ENCODE peak calls at places on chromosomes 12 and 14, in seven cellular contexts. One of them, this sample, is unnamed.

GRCh38 chr14:92717571-92718042 is 30.8 kb downstream of the LGMN start:
- DNase-seq in GM12878: no peak
- DNase-seq in HCT116: no peak
- DNase-seq in T47D: no peak
- DNase-seq in SK-N-SH: no peak
- DNase-seq in HepG2: no peak
- DNase-seq in H1: no peak
- DNase-seq in this sample: no peak

GRCh38 chr14:25908707-25909106 is 689.1 kb downstream of the NOVA1 start:
- DNase-seq in GM12878: no peak
- DNase-seq in HCT116: no peak
- DNase-seq in T47D: no peak
- DNase-seq in SK-N-SH: no peak
- DNase-seq in HepG2: no peak
- DNase-seq in H1: no peak
- DNase-seq in this sample: no peak

GRCh38 chr12:117674763-117675162 is 294.0 kb downstream of the KSR2 start:
- DNase-seq in GM12878: no peak
- DNase-seq in HCT116: no peak
- DNase-seq in T47D: no peak
- DNase-seq in SK-N-SH: no peak
- DNase-seq in HepG2: no peak
- DNase-seq in H1: no peak
- DNase-seq in this sample: no peak

GRCh38 chr12:123089631-123090353 is 61.1 kb downstream of the PITPNM2 start:
- DNase-seq in GM12878: no peak
- DNase-seq in HCT116: peak
- DNase-seq in T47D: no peak
- DNase-seq in SK-N-SH: no peak
- DNase-seq in HepG2: peak
- DNase-seq in H1: no peak
- DNase-seq in this sample: peak

GRCh38 chr12:94170690-94171594 is 22.6 kb downstream of the PLXNC1 start:
- DNase-seq in GM12878: no peak
- DNase-seq in HCT116: no peak
- DNase-seq in T47D: no peak
- DNase-seq in SK-N-SH: no peak
- DNase-seq in HepG2: no peak
- DNase-seq in H1: no peak
- DNase-seq in this sample: no peak

GRCh38 chr14:69695664-69696527 is 71.0 kb upstream of the SRSF5 start:
- DNase-seq in GM12878: no peak
- DNase-seq in HCT116: no peak
- DNase-seq in T47D: no peak
- DNase-seq in SK-N-SH: peak
- DNase-seq in HepG2: no peak
- DNase-seq in H1: no peak
- DNase-seq in this sample: no peak

GRCh38 chr12:79949098-79949497 is 14.2 kb upstream of the PPP1R12A start:
- DNase-seq in GM12878: no peak
- DNase-seq in HCT116: no peak
- DNase-seq in T47D: no peak
- DNase-seq in SK-N-SH: no peak
- DNase-seq in HepG2: no peak
- DNase-seq in H1: no peak
- DNase-seq in this sample: no peak

GRCh38 chr12:87165733-87166375 is 863.3 kb downstream of the C12orf50 start:
- DNase-seq in GM12878: no peak
- DNase-seq in HCT116: no peak
- DNase-seq in T47D: no peak
- DNase-seq in SK-N-SH: no peak
- DNase-seq in HepG2: no peak
- DNase-seq in H1: no peak
- DNase-seq in this sample: no peak

GRCh38 chr14:53983112-53983511 is 26.5 kb upstream of the BMP4 start:
- DNase-seq in GM12878: no peak
- DNase-seq in HCT116: no peak
- DNase-seq in T47D: no peak
- DNase-seq in SK-N-SH: no peak
- DNase-seq in HepG2: no peak
- DNase-seq in H1: no peak
- DNase-seq in this sample: no peak

GRCh38 chr12:10690906-10691305 is 17.1 kb upstream of the STYK1 start:
- DNase-seq in GM12878: no peak
- DNase-seq in HCT116: no peak
- DNase-seq in T47D: no peak
- DNase-seq in SK-N-SH: no peak
- DNase-seq in HepG2: no peak
- DNase-seq in H1: no peak
- DNase-seq in this sample: no peak

GRCh38 chr14:68811161-68811560 is 18.3 kb upstream of the ZFP36L1 start:
- DNase-seq in GM12878: no peak
- DNase-seq in HCT116: no peak
- DNase-seq in T47D: no peak
- DNase-seq in SK-N-SH: peak
- DNase-seq in HepG2: no peak
- DNase-seq in H1: no peak
- DNase-seq in this sample: no peak

GRCh38 chr12:124484067-124484466 is 83.3 kb downstream of the NCOR2 start:
- DNase-seq in GM12878: no peak
- DNase-seq in HCT116: no peak
- DNase-seq in T47D: no peak
- DNase-seq in SK-N-SH: no peak
- DNase-seq in HepG2: no peak
- DNase-seq in H1: no peak
- DNase-seq in this sample: no peak

GRCh38 chr12:49609875-49610154 is 4.4 kb upstream of the FAM186B start:
- DNase-seq in GM12878: no peak
- DNase-seq in HCT116: no peak
- DNase-seq in T47D: no peak
- DNase-seq in SK-N-SH: no peak
- DNase-seq in HepG2: no peak
- DNase-seq in H1: no peak
- DNase-seq in this sample: no peak

GRCh38 chr12:123933214-123933613 is 39.4 kb downstream of the CCDC92 start:
- DNase-seq in GM12878: no peak
- DNase-seq in HCT116: no peak
- DNase-seq in T47D: no peak
- DNase-seq in SK-N-SH: no peak
- DNase-seq in HepG2: no peak
- DNase-seq in H1: no peak
- DNase-seq in this sample: no peak

GRCh38 chr12:48032597-48032996 is 28.3 kb upstream of the COL2A1 start:
- DNase-seq in GM12878: no peak
- DNase-seq in HCT116: no peak
- DNase-seq in T47D: no peak
- DNase-seq in SK-N-SH: no peak
- DNase-seq in HepG2: no peak
- DNase-seq in H1: no peak
- DNase-seq in this sample: no peak

GRCh38 chr12:130070017-130070653 is 92.1 kb upstream of the FZD10 start:
- DNase-seq in GM12878: no peak
- DNase-seq in HCT116: no peak
- DNase-seq in T47D: no peak
- DNase-seq in SK-N-SH: peak
- DNase-seq in HepG2: no peak
- DNase-seq in H1: no peak
- DNase-seq in this sample: peak

DNA sequence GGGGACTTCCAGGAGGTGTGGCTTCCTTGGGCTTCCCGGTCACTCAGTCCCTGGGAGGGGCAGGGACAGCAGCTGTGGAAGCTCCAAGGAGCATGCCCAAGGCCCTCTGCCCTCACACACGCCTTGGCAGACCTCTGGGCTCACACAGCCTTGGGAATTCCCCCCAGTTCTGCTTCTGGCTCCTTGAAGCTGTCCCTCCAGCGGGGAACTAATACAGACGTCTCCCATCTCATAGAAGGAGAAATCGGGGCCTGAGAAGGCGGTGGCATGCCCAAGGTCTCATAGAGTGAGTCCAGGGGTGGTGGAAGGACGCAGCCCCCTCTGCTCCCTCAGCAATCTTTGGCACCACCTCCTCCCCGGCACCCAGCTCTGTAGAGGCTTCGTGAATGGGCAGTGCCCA is 15.7 kb upstream of the TMEM119 start:
- DNase-seq in GM12878: no peak
- DNase-seq in HCT116: no peak
- DNase-seq in T47D: no peak
- DNase-seq in SK-N-SH: no peak
- DNase-seq in HepG2: no peak
- DNase-seq in H1: no peak
- DNase-seq in this sample: no peak
- TF ChIP-seq JUND in GM12878: no peak
- TF ChIP-seq JUND in HCT116: no peak
- TF ChIP-seq JUND in T47D: no peak
- TF ChIP-seq JUND in SK-N-SH: no peak
- TF ChIP-seq JUND in HepG2: no peak
- TF ChIP-seq JUND in H1: no peak
- TF ChIP-seq JUND in this sample: no peak

DNA sequence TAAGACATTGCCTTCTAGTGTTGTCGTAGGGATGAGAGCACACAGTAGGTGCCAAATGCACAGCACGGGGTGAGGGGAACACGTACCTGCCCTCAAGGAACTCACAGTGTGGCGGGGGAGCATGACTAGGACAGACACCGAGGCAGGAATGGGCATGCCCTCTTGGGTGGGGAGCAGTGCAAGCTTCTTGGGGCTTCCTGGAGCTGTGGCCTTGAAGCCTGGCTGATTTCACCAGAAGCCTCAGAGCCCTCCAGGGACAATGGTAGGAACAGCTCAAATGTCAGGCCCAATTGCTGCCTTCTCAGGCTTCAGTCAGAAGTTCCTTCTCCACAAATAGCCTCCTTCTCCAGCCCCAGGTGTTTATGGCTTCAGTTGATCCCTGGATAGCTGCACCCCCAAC is 43.4 kb downstream of the TEAD4 start:
- DNase-seq in GM12878: no peak
- DNase-seq in HCT116: no peak
- DNase-seq in T47D: no peak
- DNase-seq in SK-N-SH: no peak
- DNase-seq in HepG2: no peak
- DNase-seq in H1: no peak
- DNase-seq in this sample: no peak
- TF ChIP-seq JUND in GM12878: no peak
- TF ChIP-seq JUND in HCT116: no peak
- TF ChIP-seq JUND in T47D: no peak
- TF ChIP-seq JUND in SK-N-SH: no peak
- TF ChIP-seq JUND in HepG2: no peak
- TF ChIP-seq JUND in H1: no peak
- TF ChIP-seq JUND in this sample: no peak

GRCh38 chr14:64717870-64718269 is 13.6 kb downstream of the PLEKHG3 start:
- DNase-seq in GM12878: no peak
- DNase-seq in HCT116: no peak
- DNase-seq in T47D: no peak
- DNase-seq in SK-N-SH: no peak
- DNase-seq in HepG2: no peak
- DNase-seq in H1: no peak
- DNase-seq in this sample: no peak
- TF ChIP-seq JUND in GM12878: no peak
- TF ChIP-seq JUND in HCT116: no peak
- TF ChIP-seq JUND in T47D: no peak
- TF ChIP-seq JUND in SK-N-SH: no peak
- TF ChIP-seq JUND in HepG2: no peak
- TF ChIP-seq JUND in H1: no peak
- TF ChIP-seq JUND in this sample: no peak

DNA sequence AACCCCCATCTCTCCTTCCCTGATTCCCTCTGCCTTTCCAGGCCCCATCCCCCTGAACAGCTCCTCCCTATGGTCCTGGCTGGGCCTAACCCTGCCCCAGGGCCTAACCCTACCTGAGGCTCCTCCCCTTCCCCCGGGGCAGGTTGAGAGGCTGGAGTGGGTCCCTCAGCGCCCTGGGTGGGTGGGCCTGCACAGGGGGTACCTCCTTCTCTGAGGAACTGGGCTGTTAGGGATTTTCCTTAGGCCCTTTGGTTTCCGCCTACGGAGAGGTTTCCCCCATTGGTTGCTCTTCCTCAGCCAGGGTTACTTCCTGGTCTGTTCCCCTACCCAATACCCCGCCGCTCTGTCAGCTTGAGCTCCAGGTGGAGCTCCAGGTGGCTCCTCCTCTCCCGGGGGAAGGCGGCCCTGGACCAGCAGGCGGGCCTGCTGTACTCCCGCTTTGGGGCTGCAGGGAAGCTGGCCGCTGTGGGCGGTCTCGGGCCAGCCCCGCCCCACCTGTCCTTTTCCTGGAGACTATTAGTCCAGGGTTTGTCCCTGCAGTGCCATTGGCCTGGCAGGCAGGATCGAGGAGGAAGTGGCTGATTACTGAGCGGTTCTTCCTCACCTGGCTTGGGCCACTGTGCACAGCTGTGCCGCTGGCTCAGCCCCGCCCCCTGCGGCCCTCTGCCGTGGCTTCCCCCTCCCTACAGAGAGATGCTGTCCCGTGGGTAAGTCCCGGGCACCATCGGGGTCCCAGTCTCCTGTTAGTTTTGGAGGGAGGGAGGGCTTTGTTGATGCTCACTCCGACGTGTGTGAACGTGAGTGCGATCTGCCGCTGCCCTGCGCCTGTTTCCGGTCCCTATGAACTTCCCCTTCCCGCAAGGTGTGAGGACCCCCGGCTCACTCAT is 2.5 kb downstream of the C12orf57 start:
- DNase-seq in GM12878: peak
- DNase-seq in HCT116: peak
- DNase-seq in T47D: peak
- DNase-seq in SK-N-SH: peak
- DNase-seq in HepG2: peak
- DNase-seq in H1: peak
- DNase-seq in this sample: peak
- TF ChIP-seq JUND in GM12878: no peak
- TF ChIP-seq JUND in HCT116: no peak
- TF ChIP-seq JUND in T47D: no peak
- TF ChIP-seq JUND in SK-N-SH: no peak
- TF ChIP-seq JUND in HepG2: no peak
- TF ChIP-seq JUND in H1: no peak
- TF ChIP-seq JUND in this sample: no peak

GRCh38 chr12:73841963-73842362 is 695.7 kb upstream of the ATXN7L3B start:
- DNase-seq in GM12878: no peak
- DNase-seq in HCT116: no peak
- DNase-seq in T47D: no peak
- DNase-seq in SK-N-SH: no peak
- DNase-seq in HepG2: no peak
- DNase-seq in H1: no peak
- DNase-seq in this sample: no peak
- TF ChIP-seq JUND in GM12878: no peak
- TF ChIP-seq JUND in HCT116: no peak
- TF ChIP-seq JUND in T47D: no peak
- TF ChIP-seq JUND in SK-N-SH: no peak
- TF ChIP-seq JUND in HepG2: no peak
- TF ChIP-seq JUND in H1: no peak
- TF ChIP-seq JUND in this sample: no peak

GRCh38 chr14:39055786-39056474 is 47.1 kb downstream of the SEC23A start:
- DNase-seq in GM12878: no peak
- DNase-seq in HCT116: peak
- DNase-seq in T47D: no peak
- DNase-seq in SK-N-SH: no peak
- DNase-seq in HepG2: no peak
- DNase-seq in H1: no peak
- DNase-seq in this sample: no peak
- TF ChIP-seq JUND in GM12878: no peak
- TF ChIP-seq JUND in HCT116: no peak
- TF ChIP-seq JUND in T47D: no peak
- TF ChIP-seq JUND in SK-N-SH: no peak
- TF ChIP-seq JUND in HepG2: no peak
- TF ChIP-seq JUND in H1: no peak
- TF ChIP-seq JUND in this sample: no peak